ENCODE peak calls at places on chromosomes 1 and 21, in six cellular contexts. Q is endodermal cell, U is psoas muscle, I is gastrocnemius medialis, C is A549, H is colonic mucosa. O is an unnamed sample.

GRCh38 chr1:89754518-89754917 is 66.3 kb upstream of the LRRC8D start:
- DNase-seq in Q (no peak), I (no peak), U (no peak), H (no peak), C (no peak), O (no peak)

GRCh38 chr1:5993553-5994510 is 1.6 kb upstream of the NPHP4 start:
- DNase-seq in U (peak), I (no peak), Q (no peak), C (no peak), H (no peak), O (peak)

GRCh38 chr1:57215175-57215574 is 208.7 kb downstream of the DAB1 start:
- DNase-seq in Q (no peak), C (no peak), H (no peak), U (no peak), I (no peak), O (no peak)

GRCh38 chr1:67166196-67166595 is at the start of gene IL23R:
- DNase-seq in H (no peak), C (no peak), I (no peak), Q (no peak), U (no peak), O (no peak)

GRCh38 chr21:27572681-27573080 is 605.8 kb upstream of the ADAMTS5 start:
- DNase-seq in I (no peak), U (no peak), Q (no peak), C (no peak), H (no peak), O (no peak)

GRCh38 chr1:90534116-90534515 is 183.0 kb downstream of the BARHL2 start:
- DNase-seq in H (no peak), U (no peak), C (no peak), I (no peak), Q (no peak), O (no peak)

GRCh38 chr1:225815526-225816178 is 5.7 kb downstream of the EPHX1 start:
- DNase-seq in U (no peak), Q (peak), I (peak), C (no peak), H (no peak), O (no peak)

GRCh38 chr1:209454340-209455014 is 129.0 kb upstream of the CAMK1G start:
- DNase-seq in H (no peak), Q (no peak), U (no peak), C (no peak), I (no peak), O (no peak)

GRCh38 chr1:41622402-41622801 is 137.9 kb upstream of the EDN2 start:
- DNase-seq in Q (peak), C (no peak), U (no peak), I (no peak), H (no peak), O (no peak)

GRCh38 chr1:161164901-161165620 is 1.2 kb upstream of the PPOX start:
- DNase-seq in C (no peak), Q (no peak), U (no peak), H (no peak), I (no peak), O (no peak)

GRCh38 chr1:62307516-62308492 is 11.4 kb downstream of the KANK4 start:
- DNase-seq in H (no peak), C (no peak), Q (no peak), I (no peak), U (no peak), O (no peak)

GRCh38 chr1:208029381-208030319 is 118.7 kb upstream of the CD34 start:
- DNase-seq in H (peak), I (no peak), C (no peak), U (no peak), Q (no peak), O (peak)

GRCh38 chr1:20726107-20726911 is 6.2 kb downstream of the SH2D5 start:
- DNase-seq in H (no peak), U (no peak), I (no peak), Q (peak), C (no peak), O (no peak)

GRCh38 chr1:146031476-146031875 is 9.9 kb upstream of the HJV start:
- DNase-seq in C (no peak), H (no peak), Q (no peak), U (no peak), I (no peak), O (no peak)

GRCh38 chr1:146036241-146036989 is 14.9 kb upstream of the HJV start:
- DNase-seq in C (no peak), I (no peak), H (no peak), Q (no peak), U (no peak), O (no peak)

GRCh38 chr1:146036990-146037646 is 15.6 kb upstream of the HJV start:
- DNase-seq in Q (peak), I (peak), H (peak), U (peak), C (peak), O (peak)

GRCh38 chr1:146032613-146033219 is 11.2 kb upstream of the HJV start:
- DNase-seq in H (no peak), I (no peak), C (no peak), Q (no peak), U (no peak), O (no peak)

DNA sequence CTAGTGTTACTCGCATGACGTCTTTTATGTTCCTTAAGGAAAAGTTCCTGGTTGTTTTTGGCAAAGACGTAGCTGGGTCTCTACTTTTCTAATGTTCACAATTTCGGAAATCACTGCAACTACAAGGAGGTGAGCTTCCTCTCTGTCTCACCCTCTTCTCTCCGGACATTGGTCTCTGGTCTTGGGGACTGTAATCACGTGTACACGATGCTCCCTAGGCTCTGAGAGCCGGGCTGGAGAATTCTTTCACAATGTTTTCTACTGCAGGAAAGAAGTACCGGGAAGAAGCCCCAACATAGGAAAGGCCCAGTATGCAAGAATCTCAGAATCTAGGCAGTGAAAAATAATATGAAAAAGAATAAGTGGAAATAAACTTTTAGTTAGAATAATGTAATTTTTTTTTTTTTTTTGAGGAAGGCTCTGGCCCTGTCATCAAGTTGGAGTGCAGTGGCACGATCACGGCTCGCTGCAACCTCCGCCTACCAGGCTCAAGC is 13.5 kb upstream of the HJV start:
- DNase-seq in C (peak), U (peak), H (no peak), Q (peak), I (no peak), O (no peak)
- H3K4me3 ChIP-seq in C (peak), U (peak), H (peak), Q (peak), I (no peak), O (peak)

GRCh38 chr1:93758842-93759515 is 77.3 kb upstream of the BCAR3 start:
- DNase-seq in I (no peak), U (no peak), C (no peak), Q (no peak), H (no peak), O (peak)
- H3K4me3 ChIP-seq in I (no peak), U (no peak), C (no peak), Q (no peak), H (no peak), O (no peak)

DNA sequence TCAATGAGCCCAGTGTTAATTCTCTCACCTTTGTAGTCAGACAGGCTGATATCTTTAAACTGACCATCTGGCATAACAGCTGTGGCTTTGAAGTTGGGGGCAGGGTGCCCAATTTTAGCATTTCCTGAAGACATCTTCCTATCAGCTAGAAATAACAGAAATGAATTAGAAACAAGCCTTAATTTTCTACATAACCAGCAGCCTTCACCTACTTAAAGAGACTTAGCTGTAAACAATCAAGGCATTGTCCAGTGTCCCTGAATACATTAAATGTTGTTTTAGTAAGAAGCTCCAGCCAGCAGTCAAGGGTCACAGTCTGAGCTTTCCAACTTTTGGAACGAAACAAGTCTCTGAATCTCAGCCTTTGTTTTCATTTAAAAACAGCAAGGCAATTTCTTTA is 2.8 kb downstream of the PRDX1 start:
- DNase-seq in I (no peak), C (no peak), Q (no peak), U (no peak), H (no peak), O (no peak)
- H3K4me3 ChIP-seq in I (no peak), C (peak), Q (peak), U (peak), H (no peak), O (no peak)

GRCh38 chr1:9291914-9292360 is 757 bp upstream of the SPSB1 start:
- DNase-seq in H (peak), C (no peak), U (peak), Q (peak), I (no peak), O (peak)

GRCh38 chr1:9292361-9293240 is at the start of gene SPSB1:
- DNase-seq in H (peak), Q (peak), C (no peak), I (peak), U (peak), O (peak)

GRCh38 chr1:9293512-9294439 is 1.1 kb downstream of the SPSB1 start:
- DNase-seq in H (peak), Q (peak), U (peak), C (no peak), I (no peak), O (peak)

GRCh38 chr1:9294440-9294773 is 1.7 kb downstream of the SPSB1 start:
- DNase-seq in C (no peak), I (no peak), Q (no peak), H (no peak), U (peak), O (peak)

GRCh38 chr1:9293241-9293511 is 482 bp downstream of the SPSB1 start:
- DNase-seq in U (no peak), C (no peak), I (no peak), Q (no peak), H (no peak), O (no peak)
- H3K4me3 ChIP-seq in U (peak), C (peak), I (peak), Q (peak), H (peak), O (peak)

GRCh38 chr1:204523605-204524215 is 7.5 kb downstream of the MDM4 start:
- DNase-seq in H (no peak), U (no peak), Q (peak), I (no peak), C (no peak), O (no peak)

GRCh38 chr1:204528677-204529076 is 12.5 kb downstream of the MDM4 start:
- DNase-seq in I (no peak), C (no peak), H (no peak), U (no peak), Q (no peak), O (no peak)

GRCh38 chr1:204520834-204521709 is 4.9 kb downstream of the MDM4 start:
- DNase-seq in U (no peak), H (no peak), I (peak), Q (peak), C (no peak), O (no peak)

GRCh38 chr1:204528241-204528640 is 12.0 kb downstream of the MDM4 start:
- DNase-seq in I (peak), C (no peak), U (peak), Q (no peak), H (no peak), O (no peak)

GRCh38 chr1:204524986-204525385 is 8.8 kb downstream of the MDM4 start:
- DNase-seq in I (no peak), H (no peak), C (no peak), U (no peak), Q (no peak), O (no peak)
- H3K4me3 ChIP-seq in I (no peak), H (no peak), C (no peak), U (no peak), Q (peak), O (no peak)

GRCh38 chr1:188244681-188245080 is 1415.9 kb downstream of the PLA2G4A start:
- DNase-seq in C (no peak), I (no peak), U (no peak), H (no peak), Q (no peak), O (no peak)

GRCh38 chr1:188251039-188251438 is 1422.3 kb downstream of the PLA2G4A start:
- DNase-seq in H (no peak), I (no peak), C (no peak), U (no peak), Q (no peak), O (no peak)

GRCh38 chr1:188249813-188250212 is 1421.1 kb downstream of the PLA2G4A start:
- DNase-seq in C (no peak), I (no peak), H (no peak), Q (no peak), U (no peak), O (no peak)
- H3K4me3 ChIP-seq in C (no peak), I (no peak), H (no peak), Q (no peak), U (no peak), O (no peak)

GRCh38 chr1:111449703-111450017 is 396 bp downstream of the ATP5PB start:
- DNase-seq in H (no peak), I (no peak), Q (no peak), U (no peak), C (no peak), O (no peak)

GRCh38 chr1:111448918-111449702 is at the start of the genes ATP5PB and WDR77:
- DNase-seq in H (peak), U (peak), C (peak), Q (peak), I (peak), O (peak)

GRCh38 chr1:111448482-111448917 is 556 bp downstream of the WDR77 start:
- DNase-seq in Q (no peak), C (peak), H (peak), I (no peak), U (no peak), O (no peak)

GRCh38 chr1:111450185-111450584 is 921 bp downstream of the ATP5PB start:
- DNase-seq in Q (no peak), I (no peak), H (no peak), C (no peak), U (no peak), O (no peak)

GRCh38 chr1:111446967-111447892 is 1.8 kb downstream of the WDR77 start:
- DNase-seq in I (no peak), Q (no peak), C (no peak), U (no peak), H (peak), O (no peak)
- H3K4me3 ChIP-seq in I (no peak), Q (peak), C (peak), U (peak), H (no peak), O (no peak)

GRCh38 chr1:232966663-232967062 is 16.3 kb downstream of the NTPCR start:
- DNase-seq in Q (no peak), H (peak), I (no peak), C (no peak), U (no peak), O (no peak)

GRCh38 chr1:232963366-232963765 is 13.0 kb downstream of the NTPCR start:
- DNase-seq in I (no peak), U (no peak), H (no peak), C (no peak), Q (no peak), O (no peak)

GRCh38 chr1:232965912-232966217 is 15.5 kb downstream of the NTPCR start:
- DNase-seq in H (no peak), Q (no peak), I (no peak), C (no peak), U (no peak), O (no peak)

GRCh38 chr1:232965124-232965911 is 14.9 kb downstream of the NTPCR start:
- DNase-seq in U (peak), H (no peak), C (no peak), I (peak), Q (no peak), O (no peak)

GRCh38 chr1:232962761-232963357 is 12.4 kb downstream of the NTPCR start:
- DNase-seq in Q (no peak), I (no peak), U (no peak), H (no peak), C (no peak), O (no peak)
- H3K4me3 ChIP-seq in Q (no peak), I (no peak), U (no peak), H (no peak), C (no peak), O (no peak)

DNA sequence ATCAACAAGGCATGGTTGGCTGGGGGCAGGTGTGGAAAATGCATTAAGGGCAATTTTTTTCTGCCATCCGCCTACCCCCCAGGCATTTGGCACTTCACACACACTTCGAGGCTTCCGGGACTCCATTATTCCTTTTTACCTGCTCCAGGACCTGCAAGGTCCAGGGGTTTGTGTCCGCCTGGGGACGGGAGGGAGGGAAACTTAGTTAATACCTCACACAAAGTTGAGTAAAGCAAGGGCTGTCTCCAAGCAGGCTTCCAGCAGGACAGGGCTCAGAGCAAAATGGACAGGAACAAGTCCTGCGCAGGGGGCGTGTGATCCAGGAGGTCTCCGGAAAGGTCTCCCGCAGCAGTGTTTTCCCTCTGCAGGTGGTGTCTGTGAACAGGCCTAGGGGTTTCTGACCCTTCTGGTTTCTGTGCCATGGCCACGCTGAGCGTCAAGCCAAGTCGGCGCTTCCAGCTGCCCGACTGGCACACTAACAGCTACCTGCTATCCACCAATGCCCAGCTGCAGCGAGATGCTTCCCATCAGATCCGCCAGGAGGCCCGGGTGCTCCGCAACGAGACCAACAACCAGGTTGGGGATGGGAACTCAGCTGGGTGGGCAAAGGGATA is 715 bp downstream of the TEKT2 start:
- DNase-seq in I (no peak), C (no peak), H (no peak), U (no peak), Q (peak), O (no peak)
- H3K4me3 ChIP-seq in I (peak), C (no peak), H (peak), U (peak), Q (peak), O (peak)

DNA sequence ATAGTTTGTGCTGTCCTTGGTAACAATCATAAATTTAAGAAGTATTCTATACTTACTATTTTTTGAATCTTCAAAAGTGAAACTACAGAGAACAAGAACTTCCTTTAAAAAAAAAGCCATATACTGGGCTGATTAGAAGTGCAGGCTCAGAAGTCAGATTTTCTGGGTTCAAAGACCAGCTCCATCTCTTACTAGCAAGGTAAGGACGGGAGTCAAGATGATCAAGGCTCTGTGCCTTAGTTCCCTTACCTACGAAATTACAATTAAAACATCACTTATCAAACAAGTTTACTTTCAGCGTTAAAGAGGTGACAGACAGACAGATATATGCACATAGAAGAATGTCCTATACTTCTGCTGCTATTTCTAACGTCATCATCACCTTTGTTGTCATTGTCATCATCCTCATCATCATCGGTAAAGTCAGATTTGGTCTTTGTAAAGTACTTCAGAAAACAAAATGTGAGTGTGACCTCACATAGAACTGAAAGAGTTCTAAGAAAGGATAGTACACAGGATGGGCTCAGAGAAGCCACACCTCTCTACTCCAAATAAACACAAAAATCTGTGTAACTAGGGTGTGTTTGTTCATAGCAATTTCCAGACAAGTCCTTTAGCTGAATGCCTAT is 178.7 kb downstream of the VAV3 start:
- DNase-seq in U (no peak), C (no peak), Q (no peak), I (no peak), H (no peak), O (no peak)
- H3K4me3 ChIP-seq in U (no peak), C (no peak), Q (no peak), I (no peak), H (no peak), O (no peak)